ENCODE peak calls at places on chromosome 9, in five cellular contexts. Z is Caco-2, X is PC-9, E is cardiac muscle cell, G is adrenal gland. M is an unnamed sample.

GRCh38 chr9:34139477-34140146 is 13.1 kb upstream of the DCAF12 start:
- DNase-seq in Z (no peak), X (peak), E (peak), G (peak), M (peak)

GRCh38 chr9:115786321-115786720 is 367.3 kb upstream of the PAPPA start:
- DNase-seq in Z (no peak), X (no peak), E (peak), G (no peak), M (peak)

GRCh38 chr9:83081846-83082245 is 18.9 kb upstream of the RASEF start:
- DNase-seq in Z (no peak), X (no peak), E (no peak), G (no peak), M (no peak)

GRCh38 chr9:93899609-93900435 is 55.3 kb downstream of the BARX1 start:
- DNase-seq in Z (no peak), X (no peak), E (no peak), G (no peak), M (no peak)

GRCh38 chr9:84807870-84808385 is 138.4 kb downstream of the NTRK2 start:
- DNase-seq in Z (no peak), X (no peak), E (no peak), G (no peak), M (no peak)

GRCh38 chr9:137715321-137715720 is 96.5 kb downstream of the EHMT1 start:
- DNase-seq in Z (no peak), X (no peak), E (no peak), G (peak), M (no peak)

GRCh38 chr9:35940474-35941467 is 17.2 kb downstream of the OR2S2 start:
- DNase-seq in Z (no peak), X (no peak), E (no peak), G (no peak), M (no peak)

GRCh38 chr9:27247756-27248155 is 49.2 kb downstream of the EQTN start:
- DNase-seq in Z (no peak), X (peak), E (peak), G (peak), M (peak)

GRCh38 chr9:34545497-34545896 is 22.7 kb upstream of the ENHO start:
- DNase-seq in Z (peak), X (no peak), E (no peak), G (no peak), M (no peak)

GRCh38 chr9:111605041-111605559 is 5.7 kb upstream of the PTGR1 start:
- DNase-seq in Z (peak), X (no peak), E (no peak), G (no peak), M (no peak)

GRCh38 chr9:111613436-111614040 is 14.1 kb upstream of the PTGR1 start:
- DNase-seq in Z (no peak), X (no peak), E (no peak), G (no peak), M (no peak)

GRCh38 chr9:111610851-111611250 is 11.4 kb upstream of the PTGR1 start:
- DNase-seq in Z (no peak), X (no peak), E (no peak), G (no peak), M (no peak)

GRCh38 chr9:111615928-111616327 is 15.2 kb upstream of the DNAJC25 start:
- DNase-seq in Z (no peak), X (no peak), E (no peak), G (no peak), M (no peak)

DNA sequence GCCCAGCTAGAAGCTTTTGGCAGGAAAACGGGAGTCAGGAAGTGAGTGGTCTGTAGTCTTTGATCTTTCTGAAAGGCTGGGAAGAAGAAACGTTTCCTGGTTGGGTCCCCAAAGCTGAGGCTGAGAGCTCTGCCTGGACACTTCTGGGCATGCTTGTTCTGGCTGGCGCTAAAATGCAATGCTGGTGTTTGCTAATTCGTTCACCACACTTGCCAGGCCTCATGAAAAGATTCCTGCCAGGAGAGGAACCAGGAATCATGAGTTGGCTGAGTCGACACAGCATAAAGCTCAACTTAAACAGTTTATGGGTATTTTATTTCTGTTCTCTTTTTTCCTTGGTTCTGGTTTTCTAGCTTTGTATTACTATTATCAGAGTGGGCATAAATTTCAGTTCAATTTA is 10.7 kb upstream of the PTGR1 start:
- DNase-seq in Z (no peak), X (no peak), E (no peak), G (no peak), M (no peak)
- TF ChIP-seq CTCF in Z (no peak), X (no peak), E (no peak), G (no peak), M (no peak)

GRCh38 chr9:69149321-69149807 is 24.7 kb upstream of the TJP2 start:
- DNase-seq in Z (no peak), X (no peak), E (peak), G (no peak), M (peak)
- H3K4me3 ChIP-seq in Z (no peak), X (no peak), E (no peak), G (no peak), M (no peak)

GRCh38 chr9:99299214-99300102 is 77.4 kb downstream of the SEC61B start:
- DNase-seq in Z (no peak), X (no peak), E (peak), G (peak), M (peak)
- TF ChIP-seq CTCF in Z (no peak), X (peak), E (no peak), G (no peak), M (no peak)

GRCh38 chr9:125841444-125841843 is 94.3 kb downstream of the PBX3 start:
- DNase-seq in Z (no peak), X (no peak), E (no peak), G (no peak), M (no peak)

GRCh38 chr9:125845271-125845808 is 98.2 kb downstream of the PBX3 start:
- DNase-seq in Z (no peak), X (no peak), E (no peak), G (no peak), M (no peak)

GRCh38 chr9:125844611-125845010 is 97.4 kb downstream of the PBX3 start:
- DNase-seq in Z (no peak), X (no peak), E (no peak), G (no peak), M (no peak)

GRCh38 chr9:125842215-125842614 is 95.0 kb downstream of the PBX3 start:
- DNase-seq in Z (no peak), X (no peak), E (no peak), G (no peak), M (no peak)

DNA sequence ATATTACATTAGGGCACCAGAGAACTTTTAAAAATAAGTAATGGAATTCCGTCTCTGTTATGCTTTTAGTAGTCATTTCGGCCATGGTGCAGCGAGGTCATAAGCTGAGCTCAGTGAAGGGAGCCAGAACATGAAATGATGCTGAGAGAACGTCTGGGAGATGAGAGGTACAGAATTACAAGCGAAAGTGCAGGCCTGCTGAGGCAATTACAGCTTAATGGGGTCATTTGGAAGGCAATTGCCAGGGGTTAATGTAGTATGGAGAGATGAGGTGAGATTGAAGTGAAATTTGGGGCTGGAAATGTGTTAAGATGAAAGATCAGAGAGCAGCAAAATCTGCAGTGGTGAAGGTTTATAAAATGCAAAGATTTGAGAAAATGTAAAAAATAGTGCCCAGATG is 96.5 kb downstream of the PBX3 start:
- DNase-seq in Z (no peak), X (no peak), E (peak), G (peak), M (peak)
- H3K4me3 ChIP-seq in Z (no peak), X (no peak), E (no peak), G (no peak), M (peak)

M was measured in cardiac fibroblast.